ENCODE peak calls at places on chromosomes 5 and 9, in four cellular contexts. L is brain microvascular endothelial cell, B is fibroblast of pulmonary artery, K is AG08395. A is an unnamed sample.

GRCh38 chr9:136690104-136690840 is 3.0 kb upstream of the AGPAT2 start:
- DNase-seq in B (no peak), K (no peak), L (no peak), A (no peak)

GRCh38 chr5:38519476-38519875 is 37.0 kb downstream of the LIFR start:
- DNase-seq in B (no peak), K (no peak), L (no peak), A (no peak)

GRCh38 chr9:447230-448025 is 232.8 kb downstream of the DOCK8 start:
- DNase-seq in B (no peak), L (no peak), K (no peak), A (peak)

GRCh38 chr9:134618823-134619454 is 22.7 kb upstream of the COL5A1 start:
- DNase-seq in B (no peak), L (no peak), K (no peak), A (no peak)

GRCh38 chr9:130847306-130848217 is 12.5 kb downstream of the ABL1 start:
- DNase-seq in K (peak), L (peak), B (peak), A (peak)

GRCh38 chr9:135888766-135889394 is 18.5 kb downstream of the CAMSAP1 start:
- DNase-seq in L (no peak), B (no peak), K (no peak), A (no peak)

GRCh38 chr9:15966471-15966870 is 413.6 kb downstream of the CCDC171 start:
- DNase-seq in K (no peak), B (no peak), L (no peak), A (no peak)

GRCh38 chr9:83503881-83504280 is 34.3 kb downstream of the FRMD3 start:
- DNase-seq in K (no peak), L (no peak), B (no peak), A (no peak)

GRCh38 chr9:134994926-134995791 is 77.4 kb upstream of the FCN1 start:
- DNase-seq in B (no peak), K (no peak), L (no peak), A (no peak)